ENCODE peak calls at places on chromosomes 11 and 22, in six cellular contexts. O is left lung, N is dorsolateral prefrontal cortex, C is HL-60, E is cardiac muscle cell, D is heart left ventricle. Y is an unnamed sample.
A peak's percentile ranks its signal among the peaks of the same experiment; 100 is the strongest.

GRCh38 chr11:14789879-14790484 is 102.0 kb downstream of the CYP2R1 start:
- DNase-seq in N (no peak), E (peak; percentile 41), O (no peak), C (no peak), D (no peak), Y (peak; percentile 27)

GRCh38 chr11:85123752-85124231 is 503.4 kb downstream of the DLG2 start:
- DNase-seq in O (no peak), C (no peak), N (no peak), D (no peak), E (no peak), Y (no peak)

GRCh38 chr11:73659961-73660360 is 13.6 kb downstream of the PLEKHB1 start:
- DNase-seq in O (no peak), E (no peak), C (no peak), D (no peak), N (no peak), Y (peak; percentile 73)

GRCh38 chr11:73203790-73204189 is 14.3 kb upstream of the P2RY2 start:
- DNase-seq in O (no peak), E (no peak), D (no peak), C (peak; percentile 78), N (no peak), Y (no peak)

GRCh38 chr11:18498039-18498438 is 28.7 kb downstream of the TSG101 start:
- DNase-seq in N (no peak), O (no peak), E (no peak), C (no peak), D (no peak), Y (no peak)

GRCh38 chr11:19843106-19843505 is 130.5 kb downstream of the NAV2 start:
- DNase-seq in N (no peak), D (no peak), E (no peak), C (no peak), O (no peak), Y (no peak)

GRCh38 chr11:69746780-69747742 is 28.1 kb downstream of the FGF4 start:
- DNase-seq in D (no peak), E (peak; percentile 38), O (no peak), N (no peak), C (no peak), Y (no peak)

GRCh38 chr11:75474240-75474639 is 41.2 kb upstream of the KLHL35 start:
- DNase-seq in C (no peak), N (no peak), O (no peak), E (no peak), D (no peak), Y (no peak)

GRCh38 chr22:20234760-20235452 is 33.2 kb downstream of the RTN4R start:
- DNase-seq in N (no peak), O (no peak), D (no peak), C (no peak), E (no peak), Y (no peak)

GRCh38 chr11:117887431-117888139 is 11.1 kb upstream of the FXYD6 start:
- DNase-seq in C (no peak), D (no peak), E (no peak), O (no peak), N (no peak), Y (no peak)

GRCh38 chr11:72591785-72592490 is 82.3 kb downstream of the PDE2A start:
- DNase-seq in N (peak; percentile 83), O (no peak), D (no peak), C (no peak), E (no peak), Y (no peak)

GRCh38 chr11:125346565-125347260 is 149.4 kb downstream of the FEZ1 start:
- DNase-seq in N (no peak), O (no peak), C (no peak), D (no peak), E (no peak), Y (no peak)

GRCh38 chr11:46511352-46511751 is 82.5 kb downstream of the AMBRA1 start:
- DNase-seq in D (no peak), N (no peak), E (no peak), O (no peak), C (no peak), Y (no peak)

GRCh38 chr22:41446639-41447434 is at the start of gene TOB2:
- DNase-seq in C (peak; percentile 94), E (peak; percentile 98), D (peak; percentile 97), O (peak; percentile 99), N (peak; percentile 95), Y (peak; percentile 97)

GRCh38 chr11:83521647-83522596 is 235.8 kb upstream of the CCDC90B start:
- DNase-seq in O (no peak), C (no peak), E (peak; percentile 1), D (no peak), N (no peak), Y (peak; percentile 25)

GRCh38 chr22:49582171-49582570 is 245.5 kb downstream of the BRD1 start:
- DNase-seq in E (no peak), D (no peak), O (no peak), C (no peak), N (peak; percentile 80), Y (no peak)

GRCh38 chr11:35218956-35219355 is 80.0 kb downstream of the CD44 start:
- DNase-seq in N (no peak), D (no peak), E (no peak), O (no peak), C (no peak), Y (no peak)

GRCh38 chr22:49796596-49797270 is 30.9 kb downstream of the BRD1 start:
- DNase-seq in N (no peak), E (no peak), O (peak; percentile 61), D (no peak), C (no peak), Y (no peak)

GRCh38 chr11:57641426-57641825 is 8.3 kb downstream of the YPEL4 start:
- DNase-seq in N (no peak), E (peak; percentile 75), D (no peak), O (no peak), C (peak; percentile 48), Y (peak; percentile 72)

GRCh38 chr11:74726547-74727182 is 4.6 kb downstream of the CHRDL2 start:
- DNase-seq in O (peak; percentile 86), D (peak; percentile 68), C (peak; percentile 64), N (peak; percentile 75), E (peak; percentile 85), Y (peak; percentile 77)

DNA sequence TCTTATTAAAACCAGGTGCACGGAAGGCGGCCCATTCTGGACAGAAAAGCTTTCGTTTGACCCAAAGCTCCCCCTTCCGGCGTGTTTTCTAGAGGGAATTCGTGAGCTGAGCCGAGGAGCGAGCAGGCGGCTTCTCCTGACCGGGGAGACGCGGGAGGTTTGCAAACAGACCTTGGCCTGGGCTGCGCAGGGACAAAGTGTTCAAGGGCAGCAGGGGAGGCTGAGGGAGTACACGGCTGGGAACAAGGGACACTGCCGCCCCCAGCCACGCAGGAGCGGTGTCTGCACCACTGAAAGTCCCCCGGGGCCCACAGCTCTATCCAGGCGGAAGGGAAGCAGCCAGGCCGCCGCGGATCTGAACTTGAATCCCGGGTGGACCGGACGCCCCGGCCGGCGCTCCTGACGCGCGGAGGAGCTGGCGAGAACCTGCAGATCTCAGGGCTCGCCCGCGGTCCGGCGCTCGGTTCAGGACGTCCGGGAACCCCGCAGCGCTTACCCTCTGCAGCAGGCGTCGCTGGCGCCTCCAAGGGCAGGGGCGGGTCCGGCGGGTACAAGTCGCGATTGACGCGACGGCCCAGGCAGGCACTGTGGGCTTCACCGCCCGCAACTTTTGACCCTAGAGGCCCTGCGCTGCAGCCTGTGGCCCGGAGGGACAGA is 101.9 kb downstream of the WT1 start:
- DNase-seq in C (peak; percentile 54), D (peak; percentile 49), O (peak; percentile 84), E (peak; percentile 76), N (peak; percentile 55), Y (peak; percentile 52)
- H3K4me3 ChIP-seq in C (peak overlapping the region; percentile 35), D (peak overlapping the region; percentile 45), O (peak overlapping the region; percentile 30), E (no peak overlapping the region), N (peak overlapping the region; percentile 57), Y (peak overlapping the region; percentile 38)

GRCh38 chr11:122205036-122205435 is 89.0 kb upstream of the BLID start:
- DNase-seq in D (no peak), E (no peak), O (no peak), C (no peak), N (no peak), Y (peak; percentile 36)

GRCh38 chr11:122209619-122210377 is 93.8 kb upstream of the BLID start:
- DNase-seq in E (peak; percentile 97), D (peak; percentile 82), N (peak; percentile 66), O (no peak), C (no peak), Y (peak; percentile 29)

GRCh38 chr11:122210378-122210995 is 94.5 kb upstream of the BLID start:
- DNase-seq in D (no peak), E (no peak), N (no peak), C (no peak), O (no peak), Y (no peak)

GRCh38 chr11:122207505-122207904 is 91.5 kb upstream of the BLID start:
- DNase-seq in O (no peak), C (no peak), N (no peak), D (peak; percentile 27), E (peak; percentile 84), Y (no peak)

DNA sequence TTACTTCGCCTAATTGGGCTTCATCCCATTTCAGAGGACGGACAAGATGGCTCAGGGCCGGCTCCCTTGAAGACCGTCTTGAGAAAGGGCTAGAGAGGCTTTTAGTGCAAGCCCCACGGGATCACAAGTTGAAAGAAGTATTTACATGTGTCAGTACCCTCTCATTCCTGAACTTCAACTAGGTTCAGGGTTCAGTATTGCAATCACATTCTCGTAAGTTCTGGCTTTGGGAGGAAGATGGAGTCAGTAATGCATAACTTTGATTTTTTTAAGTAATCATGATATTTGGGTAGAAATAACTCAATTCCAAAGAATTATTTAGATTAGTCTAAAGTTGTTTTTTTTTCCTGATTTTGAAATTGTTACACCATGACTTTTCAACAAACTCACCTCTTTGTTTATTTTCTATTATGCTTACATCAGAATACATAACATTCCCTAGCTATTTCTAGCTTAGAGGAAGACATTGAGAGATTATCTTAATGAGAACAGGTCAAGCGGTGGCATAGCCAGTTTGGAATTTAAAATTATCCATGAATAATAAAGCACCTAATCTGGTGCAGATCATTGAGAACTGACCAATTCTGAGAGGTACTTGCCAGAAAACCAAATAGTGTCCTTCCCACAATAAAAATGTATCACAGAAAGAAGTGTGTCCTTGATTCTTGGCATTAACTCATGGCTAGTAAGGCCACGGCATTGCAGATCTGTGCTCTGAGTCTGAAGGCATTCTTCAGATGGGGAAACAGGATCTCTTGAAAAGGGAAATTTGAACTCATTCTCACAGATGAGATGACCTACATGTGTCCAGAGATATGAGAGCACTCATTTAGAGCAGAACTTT is 92.1 kb upstream of the BLID start:
- DNase-seq in D (no peak), C (no peak), N (no peak), O (no peak), E (peak; percentile 32), Y (no peak)
- H3K4me3 ChIP-seq in D (no peak overlapping the region), C (no peak overlapping the region), N (no peak overlapping the region), O (no peak overlapping the region), E (no peak overlapping the region), Y (no peak overlapping the region)

GRCh38 chr22:31162015-31162765 is 2.2 kb downstream of the RNF185 start:
- DNase-seq in N (no peak), C (no peak), O (no peak), D (no peak), E (no peak), Y (no peak)
- H3K4me3 ChIP-seq in N (peak overlapping the region; percentile 93), C (no peak overlapping the region), O (peak overlapping the region; percentile 86), D (no peak overlapping the region), E (no peak overlapping the region), Y (peak overlapping the region; percentile 77)

DNA sequence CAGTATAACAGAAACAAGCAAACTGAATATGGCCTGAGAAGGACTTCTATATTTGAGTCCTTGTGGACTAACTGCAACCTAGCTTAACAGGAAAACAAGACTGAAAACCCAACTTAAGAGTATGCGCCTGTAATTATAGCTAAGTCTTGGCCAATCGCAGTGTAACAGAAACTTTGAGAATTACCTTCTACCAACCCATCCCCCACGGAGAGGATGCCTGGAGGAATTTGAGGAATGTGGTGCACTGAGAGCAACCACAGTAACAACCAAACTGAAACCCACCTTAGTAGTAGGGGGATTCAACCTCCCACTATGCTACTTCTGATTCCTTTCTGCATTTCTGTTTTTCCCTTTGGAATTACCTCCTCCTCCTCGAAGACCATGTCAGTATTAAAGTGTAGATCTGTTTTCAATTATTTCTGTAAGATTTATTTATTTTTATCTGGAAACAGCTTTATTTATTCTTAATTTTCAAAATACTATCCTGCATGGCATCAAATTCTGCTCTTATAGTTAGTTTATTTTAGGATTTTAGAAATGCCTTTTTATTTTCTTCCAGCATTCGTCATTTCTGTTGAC is 393.6 kb downstream of the KCNA4 start:
- DNase-seq in D (no peak), O (no peak), C (no peak), N (no peak), E (no peak), Y (no peak)
- H3K4me3 ChIP-seq in D (no peak overlapping the region), O (no peak overlapping the region), C (no peak overlapping the region), N (no peak overlapping the region), E (no peak overlapping the region), Y (no peak overlapping the region)

Y was measured in epithelial cell of esophagus.